ENCODE peak calls at places on chromosomes 13 and 19, in six cellular contexts. Z is HCT116, K is OCI-LY7, E is GM23338, X is MM.1S, I is neural progenitor cell. W is an unnamed sample.

GRCh38 chr13:41458939-41459753 is 1.8 kb downstream of the RGCC start:
- DNase-seq in Z (peak), K (peak), E (peak), X (peak), I (peak), W (peak)

GRCh38 chr13:72221276-72221962 is 354.4 kb upstream of the DACH1 start:
- DNase-seq in Z (peak), K (peak), E (peak), X (peak), I (peak), W (peak)

GRCh38 chr19:28466107-28467045 is 746.6 kb downstream of the UQCRFS1 start:
- DNase-seq in Z (no peak), K (peak), E (peak), X (peak), I (peak), W (peak)

GRCh38 chr19:46840157-46840942 is 10.3 kb downstream of the AP2S1 start:
- DNase-seq in Z (no peak), K (peak), E (peak), X (peak), I (peak), W (peak)

GRCh38 chr19:13985771-13986347 is 20.3 kb downstream of the RFX1 start:
- DNase-seq in Z (no peak), K (peak), E (peak), X (peak), I (no peak), W (no peak)

GRCh38 chr13:42709276-42709675 is 72.1 kb upstream of the FAM216B start:
- DNase-seq in Z (no peak), K (no peak), E (no peak), X (no peak), I (no peak), W (no peak)

GRCh38 chr19:38004505-38005223 is 97.7 kb downstream of the SIPA1L3 start:
- DNase-seq in Z (peak), K (peak), E (peak), X (peak), I (peak), W (peak)

GRCh38 chr19:7540761-7541480 is 5.4 kb downstream of the PNPLA6 start:
- DNase-seq in Z (peak), K (no peak), E (peak), X (no peak), I (peak), W (no peak)

GRCh38 chr19:48738557-48739399 is 1.6 kb downstream of the RASIP1 start:
- DNase-seq in Z (peak), K (peak), E (peak), X (peak), I (peak), W (peak)

GRCh38 chr13:50459046-50459445 is 384.4 kb downstream of the DLEU7 start:
- DNase-seq in Z (no peak), K (no peak), E (no peak), X (no peak), I (no peak), W (no peak)

GRCh38 chr13:59318320-59318930 is 845.3 kb downstream of the DIAPH3 start:
- DNase-seq in Z (peak), K (peak), E (peak), X (peak), I (peak), W (peak)

GRCh38 chr13:50080158-50080855 is 65.1 kb downstream of the KCNRG start:
- DNase-seq in Z (no peak), K (peak), E (peak), X (peak), I (peak), W (peak)

GRCh38 chr13:84867246-84867645 is 932.0 kb downstream of the SLITRK6 start:
- DNase-seq in Z (no peak), K (no peak), E (peak), X (no peak), I (no peak), W (no peak)

GRCh38 chr13:66313408-66313807 is 916.7 kb downstream of the PCDH9 start:
- DNase-seq in Z (no peak), K (no peak), E (no peak), X (no peak), I (no peak), W (no peak)

DNA sequence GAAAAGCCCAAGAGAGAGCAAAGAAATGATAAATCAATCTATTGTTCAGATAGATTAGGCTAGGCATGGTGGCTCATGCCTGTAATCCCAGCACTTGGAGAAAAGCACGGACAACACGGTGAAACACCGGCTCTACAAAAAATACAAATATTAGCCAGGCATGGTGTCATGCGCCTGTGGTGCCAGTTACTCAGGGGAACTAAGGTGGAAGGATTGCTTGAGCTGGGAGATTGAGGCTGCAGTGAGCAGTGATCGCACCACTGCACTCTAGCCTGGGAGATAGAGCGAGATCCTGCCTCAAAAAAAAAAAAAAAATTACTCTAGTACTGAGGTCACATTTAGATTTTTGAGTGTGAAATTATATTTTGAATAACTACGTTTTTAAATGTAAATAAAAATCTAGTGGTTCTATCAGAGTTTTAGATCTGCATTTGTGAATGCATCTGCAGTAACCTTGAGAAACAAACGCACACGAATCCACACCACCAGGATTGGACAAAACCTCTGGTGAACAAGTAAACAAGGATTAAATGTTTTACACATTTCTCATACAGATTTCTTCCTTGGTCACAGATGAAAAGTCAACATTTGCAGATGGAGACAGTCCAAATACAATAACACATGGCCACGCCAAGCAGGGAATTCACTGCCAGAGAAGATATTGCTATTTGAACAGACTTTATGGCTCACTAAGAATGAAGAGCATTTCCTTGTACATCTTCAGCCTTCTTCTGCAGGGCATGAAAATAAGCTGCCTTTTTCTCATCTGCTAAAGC is 917.6 kb downstream of the PCDH9 start:
- DNase-seq in Z (no peak), K (no peak), E (no peak), X (no peak), I (no peak), W (peak)
- TF ChIP-seq EZH2phosphoT487 in Z (no peak), K (no peak), E (no peak), X (no peak), I (no peak), W (no peak)

GRCh38 chr13:98299243-98299953 is 122.3 kb upstream of the RNF113B start:
- DNase-seq in Z (no peak), K (no peak), E (no peak), X (no peak), I (no peak), W (no peak)

GRCh38 chr13:98299954-98300350 is 122.9 kb upstream of the RNF113B start:
- DNase-seq in Z (no peak), K (no peak), E (no peak), X (no peak), I (no peak), W (no peak)

GRCh38 chr13:98301721-98302120 is 124.7 kb upstream of the RNF113B start:
- DNase-seq in Z (no peak), K (no peak), E (no peak), X (no peak), I (no peak), W (peak)

GRCh38 chr13:98298599-98298998 is 121.5 kb upstream of the RNF113B start:
- DNase-seq in Z (no peak), K (no peak), E (no peak), X (no peak), I (no peak), W (no peak)

DNA sequence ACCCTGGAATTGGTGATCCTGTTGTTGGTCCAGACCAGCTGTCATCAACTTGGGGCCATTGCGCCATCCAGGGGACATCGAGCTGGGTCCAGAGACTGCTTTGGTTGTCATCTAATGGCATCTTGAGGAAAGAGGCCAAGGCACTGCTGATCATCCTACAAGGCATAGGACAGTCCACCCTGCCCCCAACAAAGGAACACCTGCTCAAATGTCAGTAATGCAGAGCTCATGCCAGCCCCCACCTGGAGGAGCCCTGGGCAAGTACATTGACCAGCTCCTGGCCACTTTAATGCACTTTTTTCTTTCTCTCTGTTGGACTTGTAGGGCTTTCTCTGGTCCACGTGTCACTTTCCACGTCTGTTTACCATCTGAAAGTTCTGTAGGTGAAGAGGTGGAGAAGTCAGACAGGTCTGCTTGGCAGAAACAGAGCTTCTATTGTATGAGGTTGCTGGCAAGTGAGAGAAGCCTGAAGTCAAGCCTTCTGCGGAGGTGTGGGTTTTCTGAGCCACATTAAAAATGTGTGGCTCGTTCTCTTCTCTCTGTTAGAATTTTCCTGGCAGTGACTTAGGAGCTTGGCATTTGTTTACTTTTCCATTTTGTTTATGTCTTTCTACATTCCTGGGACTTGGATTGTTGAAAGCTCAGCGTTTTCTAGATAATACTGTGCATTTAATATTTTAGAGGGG is 124.0 kb upstream of the RNF113B start:
- DNase-seq in Z (no peak), K (no peak), E (no peak), X (no peak), I (no peak), W (peak)
- H3K27ac ChIP-seq in Z (no peak), K (no peak), E (no peak), X (no peak), I (no peak), W (peak)

GRCh38 chr13:32476892-32477291 is 49.0 kb upstream of the N4BP2L1 start:
- DNase-seq in Z (no peak), K (no peak), E (no peak), X (no peak), I (no peak), W (no peak)

GRCh38 chr13:32476021-32476731 is 48.2 kb upstream of the N4BP2L1 start:
- DNase-seq in Z (no peak), K (no peak), E (no peak), X (no peak), I (no peak), W (no peak)

GRCh38 chr13:32473650-32474049 is 45.7 kb upstream of the N4BP2L1 start:
- DNase-seq in Z (no peak), K (no peak), E (no peak), X (no peak), I (no peak), W (no peak)

GRCh38 chr13:32472194-32472621 is 44.3 kb upstream of the N4BP2L1 start:
- DNase-seq in Z (no peak), K (no peak), E (no peak), X (peak), I (no peak), W (no peak)

GRCh38 chr13:32475403-32475802 is 47.5 kb upstream of the N4BP2L1 start:
- DNase-seq in Z (no peak), K (no peak), E (no peak), X (no peak), I (peak), W (no peak)
- TF ChIP-seq EZH2phosphoT487 in Z (no peak), K (no peak), E (no peak), X (no peak), I (no peak), W (no peak)

GRCh38 chr19:18362934-18363542 is 22.6 kb downstream of the PGPEP1 start:
- DNase-seq in Z (no peak), K (no peak), E (no peak), X (no peak), I (no peak), W (no peak)
- H3K27ac ChIP-seq in Z (peak), K (no peak), E (peak), X (no peak), I (no peak), W (peak)

GRCh38 chr19:31349160-31349881 is at the start of gene TSHZ3:
- DNase-seq in Z (no peak), K (no peak), E (peak), X (no peak), I (peak), W (peak)

GRCh38 chr19:31351212-31352193 is 2.3 kb upstream of the TSHZ3 start:
- DNase-seq in Z (no peak), K (no peak), E (peak), X (no peak), I (peak), W (peak)

GRCh38 chr19:31350033-31350692 is 927 bp upstream of the TSHZ3 start:
- DNase-seq in Z (no peak), K (no peak), E (no peak), X (no peak), I (peak), W (peak)

GRCh38 chr19:31352296-31352781 is 3.1 kb upstream of the TSHZ3 start:
- DNase-seq in Z (no peak), K (no peak), E (peak), X (no peak), I (peak), W (no peak)

DNA sequence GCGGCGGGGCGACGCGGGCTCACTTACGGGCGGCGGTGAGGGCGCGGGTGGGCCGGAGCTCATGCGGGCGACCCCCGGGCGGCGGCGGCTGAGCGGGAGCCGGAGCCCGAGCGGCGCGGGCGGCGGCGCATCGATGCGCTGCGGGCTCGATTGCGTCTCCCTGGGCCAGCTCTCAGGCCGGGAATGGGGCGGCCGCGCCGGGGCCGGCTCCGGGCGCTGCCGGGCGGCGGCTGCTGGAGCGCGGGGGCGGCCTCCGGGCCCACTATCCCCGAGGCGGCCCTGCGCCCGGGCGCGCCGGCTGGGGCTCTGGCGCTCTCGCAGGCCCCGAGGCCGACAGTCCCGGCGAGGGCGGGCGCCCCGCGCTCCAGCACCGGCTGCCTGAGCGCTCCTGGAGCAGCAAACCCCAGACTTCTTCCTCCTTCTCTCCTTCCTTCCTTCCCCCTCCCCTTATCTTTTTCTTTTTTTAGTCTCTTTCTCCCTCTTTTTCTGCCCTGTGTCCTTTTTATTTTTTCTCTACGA is 1.5 kb upstream of the TSHZ3 start:
- DNase-seq in Z (no peak), K (no peak), E (peak), X (no peak), I (peak), W (peak)
- TF ChIP-seq EZH2phosphoT487 in Z (no peak), K (no peak), E (no peak), X (no peak), I (no peak), W (no peak)